ENCODE peak calls at places on chromosomes 5 and 9, in nine cellular contexts. P is H1, F is sigmoid colon, K is esophagus muscularis mucosa, Z is suprapubic skin, H is GM23338, N is transverse colon, E is HCT116, S is K562. A is an unnamed sample. For H3K4me1, the result is how much of the 10 kb centered on the place peaks cover.

GRCh38 chr9:135155396-135155795 is 67.9 kb downstream of the OLFM1 start:
- DNase-seq in P (no peak), F (no peak), E (no peak), K (no peak), S (no peak), N (no peak), H (no peak), Z (no peak), A (no peak)

GRCh38 chr5:112883192-112883591 is 22.1 kb downstream of the SRP19 start:
- DNase-seq in K (no peak), F (no peak), S (no peak), N (no peak), E (no peak), P (no peak), H (no peak), Z (no peak), A (no peak)

GRCh38 chr9:137030006-137030405 is 1.9 kb downstream of the FUT7 start:
- DNase-seq in N (no peak), S (no peak), H (no peak), Z (no peak), K (no peak), E (no peak), P (no peak), F (no peak), A (peak)

GRCh38 chr9:93184439-93185221 is 691 bp downstream of the WNK2 start:
- DNase-seq in K (no peak), F (no peak), E (no peak), H (peak), P (peak), Z (no peak), N (peak), S (no peak), A (no peak)

GRCh38 chr9:121819511-121820231 is 168.2 kb downstream of the DAB2IP start:
- DNase-seq in P (no peak), F (no peak), H (peak), Z (no peak), S (no peak), E (no peak), K (no peak), N (no peak), A (no peak)

GRCh38 chr9:74064702-74065101 is 432.4 kb upstream of the RORB start:
- DNase-seq in E (no peak), Z (no peak), N (no peak), P (no peak), H (no peak), K (no peak), F (no peak), S (no peak), A (no peak)

GRCh38 chr9:122051401-122052346 is 41.4 kb downstream of the TTLL11 start:
- DNase-seq in K (peak), E (no peak), F (no peak), Z (no peak), N (no peak), S (peak), P (no peak), H (no peak), A (no peak)

GRCh38 chr5:612498-613424 is 621 bp downstream of the CEP72 start:
- DNase-seq in S (peak), E (peak), Z (peak), H (peak), N (peak), P (peak), F (peak), K (no peak), A (peak)

GRCh38 chr9:131366745-131367401 is 27.0 kb upstream of the PRRC2B start:
- DNase-seq in S (no peak), F (no peak), Z (no peak), N (peak), H (peak), K (no peak), P (peak), E (no peak), A (no peak)

GRCh38 chr5:72908666-72909065 is 47.2 kb upstream of the FCHO2 start:
- DNase-seq in F (no peak), S (no peak), P (no peak), H (no peak), N (no peak), E (no peak), Z (no peak), K (no peak), A (no peak)

GRCh38 chr9:14441976-14442651 is 128.2 kb upstream of the NFIB start:
- DNase-seq in P (no peak), N (no peak), H (peak), K (no peak), Z (no peak), E (peak), F (no peak), S (peak), A (no peak)

GRCh38 chr9:82488702-82489578 is 500.4 kb downstream of the SPATA31D1 start:
- DNase-seq in K (no peak), S (no peak), Z (no peak), E (no peak), H (no peak), F (no peak), N (no peak), P (no peak), A (no peak)
- TF ChIP-seq POLR2AphosphoS5 in K (peak), S (no peak), Z (no peak), E (no peak), H (no peak), F (peak), N (no peak), P (no peak), A (no peak)

DNA sequence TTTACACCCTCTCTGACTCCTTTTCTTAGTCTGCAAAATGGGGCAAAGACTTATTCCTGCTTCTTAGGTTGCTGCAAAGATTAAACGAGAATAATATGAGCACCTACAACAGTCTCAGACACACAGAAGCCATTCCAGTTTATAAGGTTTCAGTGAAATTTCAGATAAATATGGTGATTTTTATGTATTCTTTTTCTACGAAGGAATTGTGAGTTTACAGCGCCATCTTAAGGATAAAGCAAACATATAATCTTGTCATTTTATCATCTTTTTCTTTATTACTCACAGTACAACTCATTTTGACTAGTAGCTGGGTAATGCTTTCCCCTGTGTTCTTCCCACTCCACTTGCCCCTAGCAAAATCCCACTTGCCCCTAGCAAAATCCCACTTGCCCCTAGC is 29.2 kb upstream of the SMC5 start:
- DNase-seq in P (no peak), Z (no peak), N (no peak), F (no peak), S (peak), K (no peak), E (peak), H (peak), A (no peak)
- TF ChIP-seq CTCF in P (peak), Z (no peak), N (no peak), F (no peak), S (peak), K (peak), E (peak), H (peak), A (no peak)

GRCh38 chr5:142290574-142291299 is 34.1 kb downstream of the SPRY4 start:
- DNase-seq in Z (no peak), S (no peak), N (no peak), H (no peak), K (no peak), F (no peak), P (no peak), E (no peak), A (no peak)

GRCh38 chr5:142295084-142295758 is 29.6 kb downstream of the SPRY4 start:
- DNase-seq in K (no peak), F (no peak), H (peak), S (peak), P (peak), N (no peak), Z (no peak), E (no peak), A (no peak)

GRCh38 chr5:142292249-142292648 is 32.6 kb downstream of the SPRY4 start:
- DNase-seq in H (no peak), P (no peak), N (no peak), F (no peak), S (no peak), Z (no peak), E (no peak), K (no peak), A (no peak)

GRCh38 chr5:142293486-142293885 is 31.3 kb downstream of the SPRY4 start:
- DNase-seq in F (no peak), S (peak), N (no peak), Z (no peak), K (no peak), E (no peak), P (no peak), H (no peak), A (no peak)

DNA sequence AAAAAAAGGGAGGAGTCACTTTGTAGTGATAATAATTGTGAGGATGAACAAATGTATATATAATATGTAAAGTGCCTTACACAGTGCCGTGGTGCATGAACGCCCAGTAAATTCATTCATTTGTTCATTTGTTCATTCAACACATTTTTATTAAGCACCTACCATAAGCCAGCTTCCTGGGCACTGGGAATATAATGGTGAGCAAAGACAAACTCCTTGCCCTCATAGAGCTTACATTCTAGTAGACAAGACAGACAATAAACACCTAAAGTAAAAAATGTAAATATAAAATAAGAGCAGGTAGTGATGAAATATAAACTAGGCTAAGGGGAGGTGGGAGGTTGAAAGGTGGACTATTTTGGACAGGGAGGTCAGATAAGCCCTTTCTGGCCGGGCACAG is 32.0 kb downstream of the SPRY4 start:
- DNase-seq in N (no peak), F (no peak), H (no peak), S (no peak), P (no peak), Z (no peak), K (no peak), E (no peak), A (no peak)
- H3K4me1 ChIP-seq in N (under half), F (under half), H (half or more), S (under half), P (under half), Z (under half), K (under half), E (under half), A (under half)

GRCh38 chr5:89043676-89044075 is 160.7 kb upstream of the MEF2C start:
- DNase-seq in H (no peak), N (no peak), P (no peak), K (no peak), E (no peak), Z (no peak), S (peak), F (no peak), A (no peak)
- TF ChIP-seq POLR2AphosphoS5 in H (no peak), N (no peak), P (no peak), K (no peak), E (no peak), Z (no peak), S (no peak), F (no peak), A (no peak)

GRCh38 chr9:3647652-3648051 is 121.9 kb upstream of the RFX3 start:
- DNase-seq in S (no peak), H (no peak), Z (no peak), K (no peak), E (no peak), F (no peak), N (no peak), P (no peak), A (no peak)
- TF ChIP-seq CTCF in S (peak), H (no peak), Z (no peak), K (no peak), E (no peak), F (no peak), N (no peak), P (no peak), A (no peak)

GRCh38 chr9:124258765-124259272 is 1.1 kb downstream of the NEK6 start:
- DNase-seq in H (peak), S (no peak), Z (no peak), E (no peak), F (no peak), P (peak), N (peak), K (no peak), A (no peak)
- H3K4me1 ChIP-seq in H (under half), S (under half), Z (half or more), E (under half), F (under half), P (under half), N (under half), K (half or more), A (half or more)

DNA sequence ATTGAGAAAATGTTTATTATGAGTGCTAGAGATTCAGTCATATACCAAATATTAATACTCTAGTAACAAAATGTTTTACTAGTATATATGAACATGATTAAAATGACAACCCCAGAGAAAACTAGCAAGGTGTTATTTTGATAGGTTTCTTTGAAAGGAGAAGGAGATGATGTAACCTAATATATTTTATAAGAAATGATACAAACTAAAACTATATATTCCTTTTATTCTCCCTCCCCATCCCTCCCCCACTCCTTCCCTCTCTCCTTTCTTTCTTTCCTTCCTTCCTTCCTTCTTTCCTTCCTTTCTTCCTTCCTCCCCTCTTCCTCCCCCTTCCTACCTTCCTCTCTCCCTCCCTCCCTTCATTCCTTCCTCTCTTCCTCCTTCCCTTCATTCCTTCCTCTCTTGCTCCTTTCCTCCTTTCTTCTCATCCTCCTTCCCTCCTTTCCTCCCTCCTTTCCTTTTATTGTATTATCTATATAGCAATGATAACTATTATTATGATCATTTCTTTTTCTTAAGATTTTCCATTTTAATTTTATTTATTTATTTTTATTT is 215.3 kb upstream of the MEF2C start:
- DNase-seq in H (no peak), S (no peak), N (no peak), E (no peak), F (no peak), P (no peak), Z (no peak), K (no peak), A (no peak)
- TF ChIP-seq POLR2AphosphoS5 in H (no peak), S (no peak), N (no peak), E (no peak), F (no peak), P (no peak), Z (no peak), K (no peak), A (no peak)

DNA sequence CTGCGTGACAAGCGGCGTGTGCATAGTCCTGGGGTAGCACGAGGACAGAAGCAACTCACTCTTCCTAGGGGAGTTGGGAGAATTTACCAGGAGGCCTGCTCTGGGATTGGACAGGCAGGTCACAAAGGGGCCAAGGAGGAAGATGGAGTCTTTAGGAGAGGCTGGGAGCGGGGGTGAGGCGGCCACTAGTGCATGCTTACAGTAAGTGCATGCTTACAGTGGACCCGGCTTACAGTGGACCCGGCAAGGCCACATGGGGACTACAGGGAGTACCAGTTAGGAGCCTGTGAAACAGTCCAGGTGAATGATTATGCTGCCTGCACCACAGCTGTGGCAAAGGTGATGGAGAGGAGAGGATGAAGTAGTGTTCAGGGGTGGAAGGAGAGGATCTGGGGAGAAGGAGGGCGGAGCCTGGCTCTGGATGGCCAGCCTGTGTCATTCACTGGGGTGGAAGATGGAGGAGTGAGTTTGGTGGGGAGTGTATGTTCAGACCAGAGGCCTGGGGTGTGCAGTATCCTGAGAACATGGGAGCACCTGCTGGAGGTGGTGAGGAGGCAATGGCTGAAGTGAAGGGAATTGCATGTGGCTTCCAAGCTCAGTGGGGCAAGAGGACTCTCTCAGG is 78.7 kb downstream of the CRB2 start:
- DNase-seq in Z (peak), S (peak), N (no peak), F (peak), P (peak), E (no peak), K (no peak), H (peak), A (peak)
- TF ChIP-seq CTCF in Z (no peak), S (peak), N (no peak), F (no peak), P (peak), E (peak), K (no peak), H (peak), A (no peak)